ENCODE peak calls at places on chromosomes 2 and 18, in nine cellular contexts. One of them, this sample, is unnamed.

GRCh38 chr2:60331106-60331809 is 222.2 kb downstream of the BCL11A start:
- DNase-seq in H7: no peak
- DNase-seq in left lung: no peak
- DNase-seq in uterus: no peak
- DNase-seq in effector memory CD4-positive, alpha-beta T cell: no peak
- DNase-seq in CD4-positive, alpha-beta memory T cell: no peak
- DNase-seq in aorta: no peak
- DNase-seq in heart left ventricle: no peak
- DNase-seq in HL-60: no peak
- DNase-seq in this sample: no peak

GRCh38 chr2:159617080-159617479 is 732 bp upstream of the BAZ2B start:
- DNase-seq in heart left ventricle: no peak
- DNase-seq in aorta: no peak
- DNase-seq in HL-60: no peak
- DNase-seq in effector memory CD4-positive, alpha-beta T cell: no peak
- DNase-seq in left lung: no peak
- DNase-seq in H7: no peak
- DNase-seq in CD4-positive, alpha-beta memory T cell: no peak
- DNase-seq in uterus: no peak
- DNase-seq in this sample: no peak

GRCh38 chr2:69437751-69438154 is 518 bp upstream of the NFU1 start:
- DNase-seq in CD4-positive, alpha-beta memory T cell: no peak
- DNase-seq in effector memory CD4-positive, alpha-beta T cell: no peak
- DNase-seq in left lung: no peak
- DNase-seq in aorta: no peak
- DNase-seq in uterus: peak
- DNase-seq in HL-60: no peak
- DNase-seq in heart left ventricle: peak
- DNase-seq in H7: no peak
- DNase-seq in this sample: no peak

GRCh38 chr18:63646916-63647315 is 2.9 kb upstream of the SERPINB4 start:
- DNase-seq in effector memory CD4-positive, alpha-beta T cell: no peak
- DNase-seq in CD4-positive, alpha-beta memory T cell: no peak
- DNase-seq in left lung: no peak
- DNase-seq in HL-60: no peak
- DNase-seq in H7: no peak
- DNase-seq in aorta: no peak
- DNase-seq in heart left ventricle: no peak
- DNase-seq in uterus: no peak
- DNase-seq in this sample: no peak

GRCh38 chr18:22324191-22325131 is 93.3 kb downstream of the CTAGE1 start:
- DNase-seq in uterus: peak
- DNase-seq in left lung: peak
- DNase-seq in aorta: peak
- DNase-seq in effector memory CD4-positive, alpha-beta T cell: no peak
- DNase-seq in H7: peak
- DNase-seq in HL-60: peak
- DNase-seq in heart left ventricle: peak
- DNase-seq in CD4-positive, alpha-beta memory T cell: no peak
- DNase-seq in this sample: no peak

GRCh38 chr2:80028584-80028983 is 276.0 kb downstream of the LRRTM1 start:
- DNase-seq in uterus: no peak
- DNase-seq in effector memory CD4-positive, alpha-beta T cell: no peak
- DNase-seq in H7: no peak
- DNase-seq in aorta: no peak
- DNase-seq in heart left ventricle: no peak
- DNase-seq in CD4-positive, alpha-beta memory T cell: no peak
- DNase-seq in left lung: no peak
- DNase-seq in HL-60: no peak
- DNase-seq in this sample: peak

GRCh38 chr2:134758632-134759031 is 39.8 kb upstream of the TMEM163 start:
- DNase-seq in effector memory CD4-positive, alpha-beta T cell: no peak
- DNase-seq in HL-60: no peak
- DNase-seq in uterus: no peak
- DNase-seq in aorta: no peak
- DNase-seq in heart left ventricle: no peak
- DNase-seq in left lung: no peak
- DNase-seq in H7: no peak
- DNase-seq in CD4-positive, alpha-beta memory T cell: no peak
- DNase-seq in this sample: no peak

GRCh38 chr2:63856302-63856600 is 14.6 kb downstream of the UGP2 start:
- DNase-seq in left lung: no peak
- DNase-seq in CD4-positive, alpha-beta memory T cell: peak
- DNase-seq in H7: no peak
- DNase-seq in heart left ventricle: no peak
- DNase-seq in effector memory CD4-positive, alpha-beta T cell: peak
- DNase-seq in aorta: no peak
- DNase-seq in HL-60: no peak
- DNase-seq in uterus: no peak
- DNase-seq in this sample: peak

GRCh38 chr2:182097571-182097970 is 111.9 kb downstream of the PPP1R1C start:
- DNase-seq in CD4-positive, alpha-beta memory T cell: no peak
- DNase-seq in left lung: no peak
- DNase-seq in effector memory CD4-positive, alpha-beta T cell: no peak
- DNase-seq in uterus: no peak
- DNase-seq in HL-60: no peak
- DNase-seq in aorta: no peak
- DNase-seq in H7: no peak
- DNase-seq in heart left ventricle: no peak
- DNase-seq in this sample: no peak

GRCh38 chr2:85503611-85504433 is 35.1 kb upstream of the MAT2A start:
- DNase-seq in effector memory CD4-positive, alpha-beta T cell: no peak
- DNase-seq in aorta: no peak
- DNase-seq in left lung: no peak
- DNase-seq in CD4-positive, alpha-beta memory T cell: no peak
- DNase-seq in uterus: no peak
- DNase-seq in heart left ventricle: no peak
- DNase-seq in H7: no peak
- DNase-seq in HL-60: no peak
- DNase-seq in this sample: no peak

GRCh38 chr18:58314284-58314683 is 270.3 kb downstream of the NEDD4L start:
- DNase-seq in heart left ventricle: peak
- DNase-seq in uterus: peak
- DNase-seq in left lung: peak
- DNase-seq in CD4-positive, alpha-beta memory T cell: no peak
- DNase-seq in H7: no peak
- DNase-seq in effector memory CD4-positive, alpha-beta T cell: no peak
- DNase-seq in aorta: no peak
- DNase-seq in HL-60: peak
- DNase-seq in this sample: no peak

GRCh38 chr2:20992201-20992711 is 51.6 kb downstream of the APOB start:
- DNase-seq in left lung: no peak
- DNase-seq in aorta: peak
- DNase-seq in H7: no peak
- DNase-seq in uterus: peak
- DNase-seq in CD4-positive, alpha-beta memory T cell: no peak
- DNase-seq in HL-60: no peak
- DNase-seq in heart left ventricle: no peak
- DNase-seq in effector memory CD4-positive, alpha-beta T cell: no peak
- DNase-seq in this sample: no peak

GRCh38 chr2:118987886-118988285 is 45.9 kb downstream of the MARCO start:
- DNase-seq in aorta: no peak
- DNase-seq in left lung: peak
- DNase-seq in heart left ventricle: peak
- DNase-seq in H7: no peak
- DNase-seq in HL-60: no peak
- DNase-seq in uterus: no peak
- DNase-seq in effector memory CD4-positive, alpha-beta T cell: no peak
- DNase-seq in CD4-positive, alpha-beta memory T cell: no peak
- DNase-seq in this sample: no peak

GRCh38 chr2:28231110-28231621 is 161.5 kb upstream of the FOSL2 start:
- DNase-seq in HL-60: no peak
- DNase-seq in left lung: no peak
- DNase-seq in heart left ventricle: peak
- DNase-seq in uterus: no peak
- DNase-seq in H7: no peak
- DNase-seq in aorta: no peak
- DNase-seq in effector memory CD4-positive, alpha-beta T cell: no peak
- DNase-seq in CD4-positive, alpha-beta memory T cell: no peak
- DNase-seq in this sample: no peak

GRCh38 chr2:206154197-206154596 is 5.0 kb downstream of the NDUFS1 start:
- DNase-seq in aorta: no peak
- DNase-seq in H7: no peak
- DNase-seq in effector memory CD4-positive, alpha-beta T cell: no peak
- DNase-seq in uterus: no peak
- DNase-seq in CD4-positive, alpha-beta memory T cell: no peak
- DNase-seq in heart left ventricle: no peak
- DNase-seq in HL-60: peak
- DNase-seq in left lung: no peak
- DNase-seq in this sample: no peak

GRCh38 chr2:210519594-210519993 is 36.8 kb upstream of the CPS1 start:
- DNase-seq in left lung: no peak
- DNase-seq in effector memory CD4-positive, alpha-beta T cell: no peak
- DNase-seq in CD4-positive, alpha-beta memory T cell: no peak
- DNase-seq in H7: no peak
- DNase-seq in aorta: no peak
- DNase-seq in uterus: no peak
- DNase-seq in heart left ventricle: no peak
- DNase-seq in HL-60: no peak
- DNase-seq in this sample: no peak

GRCh38 chr2:241269707-241270520 is 45.6 kb downstream of the HDLBP start:
- DNase-seq in heart left ventricle: no peak
- DNase-seq in HL-60: no peak
- DNase-seq in H7: peak
- DNase-seq in effector memory CD4-positive, alpha-beta T cell: no peak
- DNase-seq in aorta: no peak
- DNase-seq in left lung: peak
- DNase-seq in CD4-positive, alpha-beta memory T cell: no peak
- DNase-seq in uterus: no peak
- DNase-seq in this sample: no peak
- H3K4me3 ChIP-seq in heart left ventricle: no peak
- H3K4me3 ChIP-seq in HL-60: no peak
- H3K4me3 ChIP-seq in H7: no peak
- H3K4me3 ChIP-seq in effector memory CD4-positive, alpha-beta T cell: no peak
- H3K4me3 ChIP-seq in aorta: no peak
- H3K4me3 ChIP-seq in left lung: no peak
- H3K4me3 ChIP-seq in CD4-positive, alpha-beta memory T cell: no peak
- H3K4me3 ChIP-seq in uterus: no peak
- H3K4me3 ChIP-seq in this sample: no peak

GRCh38 chr2:187576906-187577305 is 22.7 kb upstream of the TFPI start:
- DNase-seq in effector memory CD4-positive, alpha-beta T cell: no peak
- DNase-seq in heart left ventricle: no peak
- DNase-seq in HL-60: no peak
- DNase-seq in H7: no peak
- DNase-seq in aorta: no peak
- DNase-seq in CD4-positive, alpha-beta memory T cell: no peak
- DNase-seq in uterus: no peak
- DNase-seq in left lung: no peak
- DNase-seq in this sample: no peak
- H3K4me3 ChIP-seq in effector memory CD4-positive, alpha-beta T cell: no peak
- H3K4me3 ChIP-seq in heart left ventricle: no peak
- H3K4me3 ChIP-seq in HL-60: no peak
- H3K4me3 ChIP-seq in H7: no peak
- H3K4me3 ChIP-seq in aorta: no peak
- H3K4me3 ChIP-seq in CD4-positive, alpha-beta memory T cell: no peak
- H3K4me3 ChIP-seq in uterus: no peak
- H3K4me3 ChIP-seq in left lung: no peak
- H3K4me3 ChIP-seq in this sample: no peak

GRCh38 chr2:128286905-128287779 is 31.5 kb downstream of the HS6ST1 start:
- DNase-seq in heart left ventricle: no peak
- DNase-seq in CD4-positive, alpha-beta memory T cell: no peak
- DNase-seq in effector memory CD4-positive, alpha-beta T cell: no peak
- DNase-seq in H7: no peak
- DNase-seq in left lung: no peak
- DNase-seq in aorta: no peak
- DNase-seq in HL-60: no peak
- DNase-seq in uterus: no peak
- DNase-seq in this sample: no peak

GRCh38 chr2:128287780-128288735 is 30.6 kb downstream of the HS6ST1 start:
- DNase-seq in left lung: no peak
- DNase-seq in aorta: peak
- DNase-seq in heart left ventricle: no peak
- DNase-seq in effector memory CD4-positive, alpha-beta T cell: no peak
- DNase-seq in CD4-positive, alpha-beta memory T cell: no peak
- DNase-seq in HL-60: no peak
- DNase-seq in H7: no peak
- DNase-seq in uterus: no peak
- DNase-seq in this sample: peak

GRCh38 chr2:128285329-128285931 is 33.2 kb downstream of the HS6ST1 start:
- DNase-seq in left lung: no peak
- DNase-seq in aorta: peak
- DNase-seq in H7: no peak
- DNase-seq in heart left ventricle: no peak
- DNase-seq in uterus: no peak
- DNase-seq in effector memory CD4-positive, alpha-beta T cell: no peak
- DNase-seq in CD4-positive, alpha-beta memory T cell: no peak
- DNase-seq in HL-60: no peak
- DNase-seq in this sample: no peak

GRCh38 chr2:128284841-128285240 is 33.8 kb downstream of the HS6ST1 start:
- DNase-seq in aorta: peak
- DNase-seq in left lung: no peak
- DNase-seq in uterus: no peak
- DNase-seq in HL-60: no peak
- DNase-seq in heart left ventricle: no peak
- DNase-seq in H7: no peak
- DNase-seq in CD4-positive, alpha-beta memory T cell: no peak
- DNase-seq in effector memory CD4-positive, alpha-beta T cell: no peak
- DNase-seq in this sample: no peak

DNA sequence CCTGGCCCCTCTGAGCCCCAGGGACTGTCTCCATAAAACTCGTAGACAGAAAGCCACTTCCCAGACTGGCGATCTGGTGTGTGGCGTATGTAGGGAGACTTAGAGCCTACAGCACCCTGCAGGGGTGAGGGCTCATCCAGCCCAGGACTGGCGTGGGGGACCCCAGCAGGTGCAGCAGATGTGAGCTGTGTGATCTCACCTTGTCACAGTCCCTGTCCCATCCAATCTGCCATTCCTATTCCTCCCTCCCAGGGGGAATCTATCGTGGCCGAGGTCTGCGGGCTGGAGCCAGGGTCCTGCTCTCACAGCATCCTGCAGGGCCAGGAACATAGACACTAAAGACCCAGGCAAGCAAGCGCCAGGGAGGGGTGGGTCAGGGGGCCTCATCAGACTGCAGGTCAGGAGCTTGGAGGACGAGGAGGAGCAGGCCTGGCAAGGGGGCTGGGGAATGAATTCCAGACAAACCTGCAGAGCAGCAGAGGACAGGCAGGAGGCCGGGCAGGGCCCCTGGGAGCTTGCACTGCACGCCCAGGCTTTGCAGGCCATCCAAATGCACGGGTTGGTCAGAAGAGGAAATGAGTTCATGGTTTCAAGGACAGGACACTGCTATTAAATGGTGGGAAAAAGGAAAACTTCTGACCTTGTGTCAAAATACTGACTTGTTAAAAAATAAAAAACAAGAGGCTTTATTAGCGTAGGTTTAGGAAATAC is 32.5 kb downstream of the HS6ST1 start:
- DNase-seq in HL-60: no peak
- DNase-seq in left lung: no peak
- DNase-seq in aorta: peak
- DNase-seq in heart left ventricle: no peak
- DNase-seq in uterus: no peak
- DNase-seq in effector memory CD4-positive, alpha-beta T cell: no peak
- DNase-seq in CD4-positive, alpha-beta memory T cell: no peak
- DNase-seq in H7: no peak
- DNase-seq in this sample: no peak
- H3K4me3 ChIP-seq in HL-60: no peak
- H3K4me3 ChIP-seq in left lung: no peak
- H3K4me3 ChIP-seq in aorta: no peak
- H3K4me3 ChIP-seq in heart left ventricle: no peak
- H3K4me3 ChIP-seq in uterus: no peak
- H3K4me3 ChIP-seq in effector memory CD4-positive, alpha-beta T cell: no peak
- H3K4me3 ChIP-seq in CD4-positive, alpha-beta memory T cell: no peak
- H3K4me3 ChIP-seq in H7: no peak
- H3K4me3 ChIP-seq in this sample: no peak

GRCh38 chr2:12288048-12288447 is 428.7 kb upstream of the TRIB2 start:
- DNase-seq in effector memory CD4-positive, alpha-beta T cell: no peak
- DNase-seq in HL-60: no peak
- DNase-seq in uterus: no peak
- DNase-seq in heart left ventricle: no peak
- DNase-seq in left lung: no peak
- DNase-seq in aorta: no peak
- DNase-seq in CD4-positive, alpha-beta memory T cell: no peak
- DNase-seq in H7: no peak
- DNase-seq in this sample: no peak
- H3K4me3 ChIP-seq in effector memory CD4-positive, alpha-beta T cell: no peak
- H3K4me3 ChIP-seq in HL-60: no peak
- H3K4me3 ChIP-seq in uterus: no peak
- H3K4me3 ChIP-seq in heart left ventricle: no peak
- H3K4me3 ChIP-seq in left lung: no peak
- H3K4me3 ChIP-seq in aorta: no peak
- H3K4me3 ChIP-seq in CD4-positive, alpha-beta memory T cell: no peak
- H3K4me3 ChIP-seq in H7: no peak
- H3K4me3 ChIP-seq in this sample: no peak